ENCODE peak calls at places on chromosomes 13 and 19, in nine cellular contexts. R, J, L, C, N, Q, A, S and V are unnamed samples.

GRCh38 chr19:48210005-48210404 is 39.5 kb downstream of the ZSWIM9 start:
- DNase-seq in C (no peak), J (no peak), A (no peak), R (no peak), S (no peak), Q (no peak), N (no peak), L (no peak), V (no peak)

GRCh38 chr13:33994826-33995502 is 177.0 kb downstream of the RFC3 start:
- DNase-seq in C (no peak), J (no peak), Q (no peak), R (no peak), N (no peak), A (no peak), L (no peak), S (no peak), V (no peak)

GRCh38 chr19:13163609-13164364 is 13.6 kb downstream of the IER2 start:
- DNase-seq in Q (peak; percentile 92), L (peak; percentile 77), S (peak; percentile 94), N (peak; percentile 67), A (peak; percentile 68), R (peak; percentile 87), J (peak; percentile 79), C (peak; percentile 83), V (peak; percentile 82)

GRCh38 chr13:29505511-29505910 is 90.0 kb downstream of the SLC7A1 start:
- DNase-seq in L (no peak), S (no peak), N (no peak), A (no peak), J (no peak), C (no peak), Q (no peak), R (no peak), V (no peak)

GRCh38 chr19:40249781-40250180 is 23.3 kb upstream of the CCNP start:
- DNase-seq in N (no peak), S (no peak), A (no peak), J (peak; percentile 86), R (no peak), L (no peak), C (no peak), Q (no peak), V (no peak)

GRCh38 chr13:112793545-112794445 is 104.0 kb downstream of the ATP11A start:
- DNase-seq in L (no peak), J (no peak), Q (no peak), N (no peak), R (no peak), A (no peak), S (no peak), C (peak; percentile 41), V (no peak)

GRCh38 chr19:29967623-29968022 is 25.6 kb downstream of the URI1 start:
- DNase-seq in S (no peak), A (no peak), N (no peak), R (peak; percentile 40), L (no peak), Q (peak; percentile 54), C (no peak), J (no peak), V (no peak)

GRCh38 chr19:39408392-39409206 is 2.0 kb downstream of the ZFP36 start:
- DNase-seq in L (no peak), C (no peak), R (peak; percentile 43), N (no peak), A (no peak), Q (peak; percentile 70), J (no peak), S (peak; percentile 64), V (peak; percentile 53)

GRCh38 chr13:43307921-43308433 is 284.6 kb downstream of the DNAJC15 start:
- DNase-seq in Q (peak; percentile 86), N (peak; percentile 59), C (peak; percentile 78), S (peak; percentile 47), A (peak; percentile 72), J (peak; percentile 89), L (peak; percentile 89), R (peak; percentile 89), V (peak; percentile 86)

GRCh38 chr13:80337011-80337688 is 3.8 kb downstream of the SPRY2 start:
- DNase-seq in J (no peak), L (no peak), C (no peak), N (no peak), A (no peak), R (no peak), S (peak; percentile 56), Q (peak; percentile 12), V (no peak)

GRCh38 chr19:13169769-13170168 is 19.6 kb downstream of the IER2 start:
- DNase-seq in N (no peak), R (no peak), S (no peak), A (no peak), J (peak; percentile 78), C (peak; percentile 77), L (no peak), Q (peak; percentile 44), V (peak; percentile 73)

GRCh38 chr13:42561752-42562467 is 12.0 kb upstream of the TNFSF11 start:
- DNase-seq in S (no peak), A (peak; percentile 39), C (no peak), R (no peak), N (no peak), J (no peak), Q (no peak), L (no peak), V (no peak)

GRCh38 chr13:109095126-109095525 is 465.7 kb downstream of the MYO16 start:
- DNase-seq in N (no peak), L (no peak), C (no peak), R (no peak), A (no peak), S (no peak), J (no peak), Q (no peak), V (no peak)

GRCh38 chr19:51016798-51017683 is 2.5 kb downstream of the KLK10 start:
- DNase-seq in S (peak; percentile 95), A (no peak), N (no peak), Q (peak; percentile 16), L (no peak), J (peak; percentile 83), R (peak; percentile 77), C (peak; percentile 71), V (no peak)

DNA sequence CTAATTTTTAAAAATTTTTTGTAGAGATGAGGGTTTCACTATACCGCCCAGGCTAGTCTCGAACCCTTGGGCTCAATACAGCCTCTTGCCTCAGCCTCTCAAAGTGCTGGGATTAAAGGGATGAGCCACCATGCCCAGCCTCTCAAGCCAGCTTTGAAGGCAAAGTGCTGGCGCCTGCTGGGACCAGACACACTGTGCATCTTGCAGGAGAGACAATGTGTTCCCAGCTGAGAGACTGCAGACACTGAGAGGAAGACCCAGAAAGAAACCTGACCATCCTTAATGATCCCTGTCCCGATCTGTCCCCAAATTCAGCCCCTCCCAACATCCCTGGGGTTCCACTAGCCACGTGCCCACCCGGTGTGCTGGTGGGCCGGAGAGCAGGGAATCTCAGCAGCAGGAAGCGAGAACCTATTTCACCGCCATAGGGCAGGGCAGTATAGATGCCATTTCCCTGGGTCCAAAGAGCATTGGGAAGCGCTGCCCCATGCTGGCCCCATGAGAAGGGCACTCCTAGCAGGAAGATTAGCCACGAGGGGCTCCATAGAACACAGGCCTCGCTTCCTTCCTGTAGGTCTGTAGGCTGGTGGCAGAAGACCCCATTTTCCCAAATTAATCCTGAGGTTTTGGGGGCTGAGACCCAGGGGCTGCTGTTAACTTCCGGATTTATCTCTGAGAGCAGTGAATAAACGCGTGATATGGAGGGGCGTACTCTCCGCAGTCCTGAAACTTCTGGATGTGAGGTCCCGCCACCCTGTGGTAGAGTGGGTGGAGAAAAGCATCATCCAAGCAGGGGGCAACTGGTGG is 968 bp downstream of the RAVER1 start:
- DNase-seq in R (no peak), N (no peak), L (no peak), A (no peak), S (peak; percentile 60), C (peak; percentile 74), J (no peak), Q (no peak), V (no peak)
- TF ChIP-seq CTCF in R (peak; percentile 8), N (peak; percentile 10), L (no peak), A (no peak), S (peak; percentile 29), C (peak; percentile 19), J (no peak), Q (no peak), V (peak; percentile 54)

DNA sequence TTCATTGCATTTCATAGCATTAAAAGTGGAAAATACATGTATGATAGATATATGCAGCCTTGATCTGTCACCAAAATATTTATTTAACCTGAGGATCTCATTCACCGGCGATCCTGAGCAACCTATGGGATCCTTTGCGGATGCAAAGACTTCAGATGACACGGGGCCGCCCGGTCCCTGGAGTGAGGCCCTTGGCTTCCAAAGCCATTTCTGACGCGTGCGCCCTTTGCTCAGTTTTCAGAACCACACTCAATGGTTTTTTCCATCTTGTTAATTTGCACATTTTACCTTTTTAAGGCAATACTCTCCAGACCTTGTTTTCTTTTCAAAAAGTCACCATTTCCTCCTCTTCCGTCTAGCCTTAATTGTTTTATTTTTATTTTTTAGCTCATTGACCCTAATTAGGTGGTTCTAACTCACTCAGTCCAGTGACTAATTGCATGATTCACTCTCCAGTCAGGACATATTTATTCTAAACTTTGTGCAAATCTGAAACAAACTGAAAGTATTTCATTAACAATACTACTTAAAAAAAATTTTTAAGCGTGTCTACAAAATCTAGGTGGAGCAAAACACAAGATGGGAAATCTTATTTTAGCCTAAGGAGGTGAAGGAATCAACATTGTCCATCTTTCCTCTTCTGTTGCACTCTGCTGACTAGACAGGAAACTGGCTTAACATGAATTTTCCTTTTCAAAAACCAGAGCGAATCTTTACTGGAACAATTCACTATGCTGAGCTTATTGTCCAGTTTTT is 47.9 kb downstream of the COL4A1 start:
- DNase-seq in A (no peak), R (no peak), S (peak; percentile 17), C (no peak), L (no peak), J (no peak), Q (peak; percentile 22), N (no peak), V (peak; percentile 8)
- TF ChIP-seq CTCF in A (no peak), R (no peak), S (no peak), C (no peak), L (no peak), J (no peak), Q (no peak), N (no peak), V (no peak)

DNA sequence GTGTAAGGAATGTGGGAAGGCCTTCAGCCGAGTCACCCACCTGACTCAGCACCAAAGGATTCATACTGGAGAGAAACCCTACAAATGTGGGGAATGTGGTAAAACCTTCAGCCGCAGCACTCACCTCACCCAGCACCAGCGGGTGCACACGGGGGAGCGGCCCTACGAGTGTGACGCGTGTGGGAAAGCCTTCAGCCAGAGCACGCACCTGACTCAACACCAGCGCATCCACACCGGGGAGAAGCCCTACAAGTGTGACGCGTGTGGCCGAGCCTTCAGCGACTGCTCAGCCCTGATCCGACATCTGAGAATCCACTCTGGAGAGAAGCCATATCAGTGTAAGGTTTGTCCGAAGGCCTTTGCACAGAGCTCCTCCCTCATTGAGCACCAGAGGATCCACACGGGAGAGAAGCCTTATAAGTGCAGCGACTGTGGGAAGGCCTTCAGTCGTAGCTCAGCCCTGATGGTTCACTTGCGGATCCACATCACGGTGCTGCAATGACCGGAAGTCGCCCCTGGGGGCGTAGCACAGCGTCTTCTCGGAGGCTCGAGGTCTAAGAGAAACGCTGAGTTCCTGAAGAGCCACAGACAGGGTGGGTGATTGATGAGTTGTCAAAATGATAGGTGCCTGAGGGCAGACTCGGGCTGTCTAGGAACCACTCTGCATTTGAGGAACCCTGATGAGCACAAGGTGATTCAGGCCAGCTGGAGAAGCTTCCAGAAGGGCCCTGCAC is 12.2 kb downstream of the ZSCAN22 start:
- DNase-seq in L (peak; percentile 28), R (no peak), J (no peak), Q (no peak), S (peak; percentile 85), C (no peak), A (no peak), N (no peak), V (no peak)
- TF ChIP-seq CTCF in L (no peak), R (no peak), J (no peak), Q (no peak), S (peak; percentile 55), C (no peak), A (no peak), N (no peak), V (peak; percentile 6)

GRCh38 chr13:39602614-39603366 is at the start of gene LHFPL6:
- DNase-seq in A (peak; percentile 60), S (peak; percentile 91), C (peak; percentile 77), J (peak; percentile 77), Q (peak; percentile 80), N (peak; percentile 41), R (peak; percentile 77), L (peak; percentile 84), V (peak; percentile 71)
- TF ChIP-seq CTCF in A (peak; percentile 30), S (peak; percentile 72), C (no peak), J (no peak), Q (peak; percentile 40), N (peak; percentile 60), R (no peak), L (peak; percentile 47), V (peak; percentile 68)